ENCODE peak calls at places on chromosome 12, in five cellular contexts. S is right atrium auricular region; R is fibroblast of lung; C is effector memory CD4-positive, alpha-beta T cell; Y is body of pancreas. Q is an unnamed sample.

GRCh38 chr12:96218989-96219678 is 25.0 kb downstream of the ELK3 start:
- DNase-seq in C (no peak), Y (no peak), R (no peak), S (peak; percentile 44), Q (peak; percentile 9)

GRCh38 chr12:53268637-53269562 is 801 bp downstream of the ESPL1 start:
- DNase-seq in Y (no peak), S (no peak), R (peak; percentile 8), C (no peak), Q (no peak)

GRCh38 chr12:111673503-111673902 is 12.3 kb downstream of the BRAP start:
- DNase-seq in S (no peak), C (no peak), R (peak; percentile 65), Y (no peak), Q (no peak)

GRCh38 chr12:94792690-94793089 is 142.3 kb upstream of the TMCC3 start:
- DNase-seq in Y (no peak), R (peak; percentile 49), S (no peak), C (no peak), Q (no peak)

GRCh38 chr12:49881400-49882247 is 22.1 kb downstream of the FAIM2 start:
- DNase-seq in R (no peak), C (no peak), Y (no peak), S (no peak), Q (no peak)

GRCh38 chr12:88833641-88834116 is 253.4 kb upstream of the KITLG start:
- DNase-seq in Y (no peak), S (no peak), R (peak; percentile 27), C (no peak), Q (no peak)

GRCh38 chr12:9673404-9674225 is 4.1 kb downstream of the CLEC2D start:
- DNase-seq in S (no peak), C (peak; percentile 39), Y (peak; percentile 39), R (peak; percentile 92), Q (peak; percentile 61)

GRCh38 chr12:109440851-109441490 is 36.1 kb downstream of the KCTD10 start:
- DNase-seq in S (no peak), Y (no peak), R (peak; percentile 18), C (no peak), Q (no peak)

GRCh38 chr12:104750061-104750460 is 208.0 kb downstream of the SLC41A2 start:
- DNase-seq in Y (no peak), S (no peak), C (no peak), R (peak; percentile 47), Q (no peak)

GRCh38 chr12:111093428-111094142 is 173.2 kb upstream of the MYL2 start:
- DNase-seq in S (no peak), C (no peak), Y (no peak), R (no peak), Q (no peak)

GRCh38 chr12:108643941-108644742 is 10.4 kb upstream of the SELPLG start:
- DNase-seq in S (peak; percentile 78), Y (no peak), R (peak; percentile 54), C (no peak), Q (no peak)

GRCh38 chr12:96409734-96410133 is 9.5 kb upstream of the CDK17 start:
- DNase-seq in S (no peak), C (no peak), Y (no peak), R (no peak), Q (no peak)

GRCh38 chr12:110312581-110313360 is 31.7 kb downstream of the ATP2A2 start:
- DNase-seq in Y (no peak), S (no peak), C (peak; percentile 3), R (peak; percentile 66), Q (no peak)

DNA sequence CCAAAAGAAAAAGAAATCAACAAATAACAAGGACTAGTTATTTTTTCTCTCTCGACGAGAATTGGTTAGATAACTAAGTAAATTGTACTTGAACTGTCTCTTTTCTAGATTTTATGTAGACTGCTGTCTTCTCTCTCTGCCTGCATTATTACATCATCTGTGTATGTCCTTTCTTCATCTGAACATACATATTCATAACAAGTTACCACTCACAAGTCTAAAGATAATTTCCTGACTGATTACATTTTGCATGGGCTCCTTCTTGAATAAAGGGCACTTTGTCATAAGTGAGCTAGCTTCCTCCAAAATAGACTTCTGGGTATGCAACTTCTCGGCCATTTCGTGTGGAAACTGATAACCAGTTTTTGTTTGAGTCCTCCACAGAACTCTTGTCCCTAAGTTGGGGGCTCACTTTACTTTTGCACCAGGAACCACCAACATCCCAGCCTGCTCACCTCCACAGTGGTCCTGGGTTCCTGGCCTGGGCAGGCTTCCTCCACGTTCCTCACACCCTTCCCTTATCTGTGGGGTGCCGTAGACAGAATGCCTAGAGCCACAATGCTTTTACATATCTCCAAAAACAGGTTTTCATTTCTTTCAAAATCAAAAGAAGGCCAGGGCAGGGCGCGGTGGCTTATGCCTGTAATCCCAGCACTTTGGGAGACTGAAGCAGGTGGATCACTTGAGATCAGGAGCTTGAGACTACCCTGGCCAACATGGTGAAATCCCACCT is 6.2 kb upstream of the DDX47 start:
- DNase-seq in Y (no peak), S (no peak), R (no peak), C (no peak), Q (no peak)
- H3K4me1 ChIP-seq in Y (peaks cover 8% of the 10 kb centered on the region), S (no peaks in the 10 kb centered on the region), R (peaks cover 18% of the 10 kb centered on the region), C (peaks cover 38% of the 10 kb centered on the region), Q (peaks cover 25% of the 10 kb centered on the region)

DNA sequence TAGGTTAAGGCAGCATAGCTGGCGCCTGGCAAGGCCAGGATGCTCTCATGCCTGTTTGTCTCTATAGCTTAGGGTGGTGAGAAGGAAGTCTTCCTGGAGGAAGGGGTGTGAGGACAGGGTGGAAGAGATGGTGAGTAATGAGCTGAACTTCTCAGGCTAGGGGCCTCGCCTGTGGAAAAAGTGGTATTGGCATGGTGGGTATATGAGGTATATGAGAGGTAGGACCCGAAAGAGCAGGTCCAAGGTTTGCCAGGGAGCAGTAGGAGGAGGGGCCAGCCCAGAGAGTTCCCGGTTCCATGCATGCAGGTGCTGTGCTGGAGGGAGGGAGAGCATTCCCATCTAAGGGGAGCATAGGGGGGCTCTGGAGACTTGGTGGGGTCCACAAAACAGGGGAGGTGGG is 13.4 kb downstream of the TAMALIN start:
- DNase-seq in C (no peak), R (no peak), S (no peak), Y (no peak), Q (no peak)
- H3K4me3 ChIP-seq in C (no peak overlapping the region), R (no peak overlapping the region), S (no peak overlapping the region), Y (no peak overlapping the region), Q (no peak overlapping the region)

GRCh38 chr12:132018193-132018916 is 68.6 kb downstream of the EP400 start:
- DNase-seq in C (no peak), S (no peak), R (no peak), Y (no peak), Q (no peak)
- H3K4me1 ChIP-seq in C (no peaks in the 10 kb centered on the region), S (no peaks in the 10 kb centered on the region), R (no peaks in the 10 kb centered on the region), Y (no peaks in the 10 kb centered on the region), Q (no peaks in the 10 kb centered on the region)

DNA sequence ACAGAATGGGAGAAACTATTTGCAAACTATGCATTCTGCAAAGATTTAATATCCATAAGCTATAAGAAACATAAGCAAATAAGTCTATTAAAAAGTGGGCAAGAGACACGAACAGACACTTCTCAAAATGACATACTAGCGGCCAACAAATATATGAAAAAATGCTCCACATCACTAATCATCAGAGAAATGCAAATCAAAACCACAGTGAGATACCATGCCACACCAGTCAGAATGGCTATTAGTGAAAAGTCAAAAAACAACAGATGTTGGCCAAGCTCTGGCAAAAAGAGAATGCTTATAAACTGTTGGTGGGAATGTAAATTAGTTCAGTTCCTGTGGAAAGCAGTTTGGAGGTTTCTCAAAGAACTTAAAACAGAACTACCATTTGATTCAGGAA is 121.3 kb downstream of the KCNMB4 start:
- DNase-seq in C (no peak), S (no peak), R (no peak), Y (no peak), Q (no peak)
- H3K4me3 ChIP-seq in C (no peak overlapping the region), S (no peak overlapping the region), R (no peak overlapping the region), Y (no peak overlapping the region), Q (no peak overlapping the region)

Q was measured in mucosa of descending colon.